ENCODE peak calls at places on chromosome 22, in six cellular contexts. F is iPS-NIHi11; N is NCI-H1436 treated with DMSO at 0.1 percent for 48 hours; J is activated CD4-positive, CD25-positive, alpha-beta regulatory T cell; D is astrocyte of the spinal cord; K is effector CD8-positive, alpha-beta T cell. U is an unnamed sample.

GRCh38 chr22:23838686-23839468 is at the start of gene DERL3:
- DNase-seq in J (peak; percentile 91), N (peak; percentile 90), D (peak; percentile 99), F (peak; percentile 98), K (peak; percentile 97), U (peak; percentile 99)

GRCh38 chr22:38923463-38924196 is 33.8 kb upstream of the APOBEC3A start:
- DNase-seq in K (no peak), J (no peak), N (peak; percentile 80), D (peak; percentile 88), F (peak; percentile 77), U (peak; percentile 61)

GRCh38 chr22:39349506-39349966 is 255 bp upstream of the SYNGR1 start:
- DNase-seq in F (peak; percentile 98), J (no peak), D (no peak), K (peak; percentile 28), N (no peak), U (no peak)

GRCh38 chr22:40116496-40117200 is 61.1 kb upstream of the TNRC6B start:
- DNase-seq in F (no peak), J (no peak), D (no peak), K (peak; percentile 31), N (no peak), U (no peak)

GRCh38 chr22:49892226-49892899 is 25.9 kb downstream of the ALG12 start:
- DNase-seq in D (no peak), F (no peak), K (no peak), J (no peak), N (no peak), U (no peak)

GRCh38 chr22:39244496-39245129 is at the start of gene PDGFB:
- DNase-seq in D (no peak), K (no peak), J (no peak), F (peak; percentile 54), N (no peak), U (no peak)

GRCh38 chr22:41919357-41920224 is 4.7 kb upstream of the SHISA8 start:
- DNase-seq in N (no peak), J (no peak), D (peak; percentile 45), F (peak; percentile 93), K (peak; percentile 42), U (peak; percentile 70)

GRCh38 chr22:46674367-46674781 is 54.2 kb downstream of the GRAMD4 start:
- DNase-seq in F (no peak), D (no peak), K (peak; percentile 58), J (peak; percentile 68), N (no peak), U (no peak)

GRCh38 chr22:27372969-27373670 is 428.4 kb downstream of the MN1 start:
- DNase-seq in F (peak; percentile 64), K (no peak), D (no peak), J (no peak), N (peak; percentile 93), U (peak; percentile 33)

U was measured in choroid plexus epithelial cell.